ENCODE peak calls at places on chromosomes 16 and 17, in five cellular contexts. K, J, V, E and L are unnamed samples.

GRCh38 chr16:48676836-48677235 is 66.9 kb upstream of the N4BP1 start:
- DNase-seq in J (peak; percentile 35), V (no peak), E (no peak), K (no peak), L (no peak)

GRCh38 chr16:58843675-58844074 is 109.6 kb upstream of the GOT2 start:
- DNase-seq in K (no peak), J (peak; percentile 49), E (no peak), V (no peak), L (no peak)

GRCh38 chr17:43316522-43317142 is 82.2 kb upstream of the ARL4D start:
- DNase-seq in J (no peak), K (peak; percentile 52), E (no peak), V (no peak), L (no peak)

GRCh38 chr16:54280751-54281150 is 5.8 kb downstream of the IRX3 start:
- DNase-seq in J (no peak), K (no peak), V (no peak), E (no peak), L (no peak)

GRCh38 chr16:46658925-46659324 is 30.1 kb downstream of the VPS35 start:
- DNase-seq in K (no peak), V (peak; percentile 12), J (no peak), E (no peak), L (no peak)

GRCh38 chr17:39812466-39812865 is 51.6 kb downstream of the IKZF3 start:
- DNase-seq in V (no peak), E (no peak), K (no peak), J (no peak), L (no peak)

GRCh38 chr17:73292031-73292531 is 19.7 kb downstream of the CDC42EP4 start:
- DNase-seq in V (no peak), E (peak; percentile 70), J (peak; percentile 57), K (no peak), L (peak; percentile 65)

GRCh38 chr16:86029131-86029741 is 130.3 kb downstream of the IRF8 start:
- DNase-seq in E (no peak), K (peak; percentile 69), V (peak; percentile 36), J (peak; percentile 52), L (peak; percentile 59)

GRCh38 chr16:88406096-88407041 is 23.6 kb downstream of the ZNF469 start:
- DNase-seq in V (no peak), E (no peak), K (no peak), J (no peak), L (no peak)

GRCh38 chr17:50144845-50145531 is 5.5 kb downstream of the PPP1R9B start:
- DNase-seq in K (no peak), J (no peak), E (no peak), V (no peak), L (peak; percentile 85)

GRCh38 chr16:47977802-47978201 is 178.0 kb downstream of the ABCC12 start:
- DNase-seq in V (no peak), J (no peak), K (no peak), E (no peak), L (no peak)

GRCh38 chr16:1964046-1964505 is 550 bp downstream of the RPS2 start:
- DNase-seq in V (no peak), K (no peak), J (peak; percentile 34), E (no peak), L (no peak)

GRCh38 chr17:59769891-59770290 is 62.4 kb downstream of the VMP1 start:
- DNase-seq in K (no peak), V (no peak), J (no peak), E (no peak), L (no peak)

GRCh38 chr16:50298075-50298460 is 31.7 kb downstream of the ADCY7 start:
- DNase-seq in J (no peak), E (no peak), V (no peak), K (peak; percentile 15), L (no peak)

GRCh38 chr16:86387461-86388440 is 122.6 kb upstream of the FOXF1 start:
- DNase-seq in V (no peak), K (no peak), E (no peak), J (peak; percentile 98), L (no peak)

GRCh38 chr17:60971515-60972369 is 294.1 kb downstream of the BCAS3 start:
- DNase-seq in J (peak; percentile 83), K (no peak), V (peak; percentile 28), E (no peak), L (no peak)

GRCh38 chr17:3647769-3648540 is 11.4 kb downstream of the CTNS start:
- DNase-seq in E (no peak), K (no peak), J (peak; percentile 59), V (peak; percentile 67), L (peak; percentile 72)

GRCh38 chr17:3695723-3696411 is at the start of gene P2RX5:
- DNase-seq in K (peak; percentile 81), V (peak; percentile 57), J (no peak), E (no peak), L (peak; percentile 74)

GRCh38 chr16:1763521-1764511 is 7.5 kb downstream of the NME3 start:
- DNase-seq in J (peak; percentile 25), V (no peak), K (peak; percentile 55), E (no peak), L (peak; percentile 74)

GRCh38 chr17:78214706-78215061 is 631 bp downstream of the BIRC5 start:
- DNase-seq in V (no peak), E (no peak), J (no peak), K (no peak), L (no peak)

GRCh38 chr16:85303354-85303883 is 191.1 kb upstream of the CIBAR2 start:
- DNase-seq in K (peak; percentile 79), E (no peak), V (peak; percentile 71), J (no peak), L (peak; percentile 68)

DNA sequence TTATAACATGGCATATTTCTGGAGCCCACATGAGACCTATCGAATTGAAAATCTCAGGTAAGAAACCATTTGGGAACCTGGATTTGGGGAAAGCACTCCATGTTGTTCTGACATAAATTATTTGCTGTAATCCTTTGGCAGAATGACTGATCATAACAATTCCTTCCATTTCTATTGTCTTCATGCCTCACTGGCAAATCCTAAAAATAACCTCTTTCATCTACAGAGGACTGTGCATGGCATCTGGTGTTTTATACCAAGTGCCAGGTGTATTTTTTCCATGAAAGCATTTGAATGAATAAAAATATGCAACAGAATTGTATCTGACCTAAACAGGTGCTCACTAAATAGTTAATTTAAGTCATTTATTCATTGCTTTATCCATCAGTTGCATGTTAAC is 33.7 kb upstream of the COQ7 start:
- DNase-seq in V (no peak), K (no peak), E (no peak), J (no peak), L (no peak)
- H3K4me3 ChIP-seq in V (no peak overlapping the region), K (no peak overlapping the region), E (no peak overlapping the region), J (no peak overlapping the region), L (no peak overlapping the region)

GRCh38 chr17:7887038-7887481 is 1.5 kb upstream of the CHD3 start:
- DNase-seq in J (no peak), K (no peak), V (no peak), E (no peak), L (no peak)
- H3K4me3 ChIP-seq in J (peak overlapping the region; percentile 73), K (no peak overlapping the region), V (peak overlapping the region; percentile 83), E (peak overlapping the region; percentile 94), L (peak overlapping the region; percentile 81)

DNA sequence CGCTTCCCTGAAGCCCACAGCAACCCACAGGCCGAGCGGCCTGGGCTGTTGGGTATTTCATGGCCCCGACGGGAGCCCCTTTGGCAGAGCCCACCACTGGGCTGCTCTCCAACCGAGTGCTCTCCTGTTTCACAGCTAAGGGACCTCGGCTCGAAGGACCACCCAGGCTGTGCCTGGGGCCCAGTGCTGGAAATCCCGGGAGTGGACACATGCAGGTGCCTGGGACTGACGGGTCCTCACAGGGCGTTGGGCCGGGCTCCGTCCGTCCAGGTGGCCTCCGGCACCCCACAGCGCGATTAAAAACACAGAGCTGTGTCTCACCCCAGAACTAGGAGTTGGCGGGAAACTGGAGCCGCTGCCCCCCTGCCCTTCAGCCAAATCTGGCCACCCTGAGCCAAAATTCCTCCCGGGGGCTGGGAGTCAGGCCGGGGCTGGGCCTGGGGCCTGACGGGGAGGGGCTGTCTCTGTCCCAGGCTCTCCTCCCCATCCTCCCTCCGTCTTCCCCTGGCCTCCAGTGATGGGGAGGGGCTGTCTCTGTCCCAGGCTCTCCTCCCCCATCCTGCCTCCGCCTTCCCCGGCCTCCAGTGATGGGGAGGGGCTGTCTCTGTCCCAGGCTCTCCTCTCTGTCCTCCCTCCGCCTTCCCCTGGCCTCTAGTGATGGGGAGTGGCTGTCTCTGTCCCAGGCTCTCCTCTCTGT is 14.1 kb downstream of the UTS2R start:
- DNase-seq in E (no peak), K (peak; percentile 34), J (no peak), V (no peak), L (no peak)
- H3K4me3 ChIP-seq in E (peak overlapping the region; percentile 23), K (no peak overlapping the region), J (no peak overlapping the region), V (no peak overlapping the region), L (no peak overlapping the region)

GRCh38 chr17:69655902-69656301 is 241.4 kb downstream of the MAP2K6 start:
- DNase-seq in V (no peak), J (no peak), K (no peak), E (no peak), L (no peak)
- H3K4me3 ChIP-seq in V (no peak overlapping the region), J (no peak overlapping the region), K (no peak overlapping the region), E (no peak overlapping the region), L (no peak overlapping the region)

DNA sequence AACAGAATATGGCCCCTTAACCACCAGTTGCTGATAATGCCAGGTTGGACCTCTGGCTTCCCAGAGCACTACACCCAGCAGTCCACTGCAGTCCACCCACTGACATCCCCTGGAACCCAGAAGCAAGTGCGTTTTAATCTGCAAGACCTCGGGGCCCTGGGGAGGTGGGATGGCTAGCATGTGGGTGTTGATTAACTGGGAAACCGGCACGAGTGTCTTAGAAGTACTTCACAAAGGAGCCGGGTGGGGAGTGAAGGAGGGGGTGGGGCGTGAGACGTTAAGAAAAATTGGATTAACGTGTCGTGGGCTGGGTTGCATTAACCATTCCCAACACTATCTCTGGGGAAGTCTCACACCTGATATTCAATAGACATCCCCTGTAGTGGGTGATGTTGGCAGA is 6.1 kb upstream of the HIC1 start:
- DNase-seq in E (no peak), J (no peak), K (no peak), V (no peak), L (no peak)
- H3K4me3 ChIP-seq in E (peak overlapping the region; percentile 93), J (peak overlapping the region; percentile 52), K (no peak overlapping the region), V (no peak overlapping the region), L (peak overlapping the region; percentile 88)

GRCh38 chr17:55395803-55396505 is 25.7 kb downstream of the MMD start:
- DNase-seq in E (no peak), V (no peak), K (no peak), J (no peak), L (no peak)
- H3K4me3 ChIP-seq in E (no peak overlapping the region), V (no peak overlapping the region), K (no peak overlapping the region), J (no peak overlapping the region), L (no peak overlapping the region)